ENCODE peak calls at places on chromosomes 4 and X, in nine cellular contexts. J is neural progenitor cell, O is cardiac fibroblast, V is right lobe of liver, K is kidney, R is HL-60, S is psoas muscle, E is left lung, H is GM06990. P is an unnamed sample.

GRCh38 chr4:109908741-109909140 is 3.9 kb upstream of the EGF start:
- DNase-seq in V (no peak), H (no peak), K (no peak), R (no peak), E (no peak), S (no peak), J (no peak), O (no peak), P (no peak)

GRCh38 chr4:176334066-176334465 is 14.3 kb downstream of the SPCS3 start:
- DNase-seq in V (no peak), J (no peak), E (no peak), K (no peak), R (no peak), O (no peak), S (no peak), H (no peak), P (no peak)

GRCh38 chr4:48342559-48342878 is 1.2 kb downstream of the SLAIN2 start:
- DNase-seq in H (no peak), S (no peak), J (no peak), V (no peak), K (no peak), R (no peak), O (peak), E (peak), P (no peak)

GRCh38 chr4:82467442-82467841 is 37.1 kb downstream of the ENOPH1 start:
- DNase-seq in S (no peak), O (peak), H (no peak), R (no peak), J (no peak), V (no peak), K (no peak), E (no peak), P (no peak)

GRCh38 chr4:67131224-67131623 is 414.1 kb downstream of the CENPC start:
- DNase-seq in E (no peak), V (no peak), R (no peak), J (no peak), O (peak), S (no peak), K (no peak), H (peak), P (no peak)

GRCh38 chr4:112426416-112426815 is 89.6 kb downstream of the NEUROG2 start:
- DNase-seq in V (no peak), E (no peak), R (no peak), H (no peak), K (no peak), J (no peak), S (no peak), O (no peak), P (no peak)

GRCh38 chr4:185039508-185040273 is 21.4 kb downstream of the HELT start:
- DNase-seq in J (peak), S (no peak), H (peak), E (no peak), R (peak), O (peak), V (no peak), K (no peak), P (no peak)

GRCh38 chr4:23877758-23878229 is 12.1 kb downstream of the PPARGC1A start:
- DNase-seq in J (no peak), H (no peak), S (no peak), O (peak), E (no peak), R (no peak), K (no peak), V (peak), P (no peak)

GRCh38 chrX:129529685-129530281 is 6.5 kb upstream of the SMARCA1 start:
- DNase-seq in R (no peak), O (peak), V (no peak), K (no peak), J (no peak), S (no peak), H (no peak), E (no peak), P (no peak)

GRCh38 chrX:42127563-42127962 is 204.2 kb upstream of the CASK start:
- DNase-seq in J (no peak), E (no peak), R (no peak), K (no peak), S (no peak), H (no peak), V (no peak), O (no peak), P (no peak)

GRCh38 chr4:3114377-3114776 is 39.9 kb downstream of the HTT start:
- DNase-seq in S (no peak), O (peak), R (no peak), V (no peak), J (no peak), E (no peak), H (no peak), K (no peak), P (no peak)

GRCh38 chrX:103428525-103428924 is 52.2 kb downstream of the BEX3 start:
- DNase-seq in J (no peak), K (no peak), S (no peak), E (no peak), R (no peak), V (no peak), H (no peak), O (no peak), P (no peak)

GRCh38 chrX:117987376-117987775 is 129.2 kb downstream of the KLHL13 start:
- DNase-seq in J (no peak), E (no peak), O (no peak), H (no peak), K (no peak), V (no peak), S (no peak), R (no peak), P (no peak)

GRCh38 chr4:621296-622070 is 3.9 kb upstream of the PDE6B start:
- DNase-seq in H (no peak), V (no peak), S (no peak), K (no peak), E (peak), J (no peak), R (no peak), O (no peak), P (peak)

GRCh38 chr4:94577136-94577535 is 125.4 kb downstream of the PDLIM5 start:
- DNase-seq in R (no peak), V (no peak), S (no peak), K (peak), O (peak), E (no peak), J (peak), H (no peak), P (no peak)

GRCh38 chr4:102454981-102455690 is 46.0 kb upstream of the NFKB1 start:
- DNase-seq in S (no peak), J (no peak), H (no peak), R (no peak), E (no peak), V (no peak), K (peak), O (no peak), P (no peak)

GRCh38 chr4:184383497-184384055 is 90.8 kb downstream of the IRF2 start:
- DNase-seq in K (no peak), O (peak), S (no peak), E (no peak), V (no peak), R (no peak), H (no peak), J (no peak), P (no peak)

GRCh38 chrX:37998586-37999267 is 7.6 kb upstream of the SYTL5 start:
- DNase-seq in O (peak), J (no peak), K (no peak), H (no peak), E (no peak), S (no peak), R (no peak), V (no peak), P (no peak)

GRCh38 chrX:130896816-130897508 is 6.0 kb downstream of the ENOX2 start:
- DNase-seq in H (no peak), O (peak), R (no peak), J (no peak), V (no peak), S (no peak), K (no peak), E (no peak), P (no peak)

GRCh38 chr4:109649872-109650271 is 53.4 kb downstream of the CASP6 start:
- DNase-seq in J (no peak), H (peak), O (no peak), E (no peak), S (no peak), V (no peak), R (no peak), K (no peak), P (no peak)

GRCh38 chrX:49263631-49264030 is 879 bp downstream of the FOXP3 start:
- DNase-seq in S (no peak), O (no peak), J (no peak), E (no peak), K (peak), R (no peak), V (no peak), H (no peak), P (peak)

GRCh38 chr4:111296466-111296865 is 673.6 kb upstream of the PITX2 start:
- DNase-seq in S (no peak), O (no peak), E (no peak), J (no peak), V (no peak), K (no peak), R (no peak), H (no peak), P (no peak)

GRCh38 chrX:24890677-24891076 is 125.1 kb downstream of the ARX start:
- DNase-seq in O (no peak), R (no peak), S (no peak), H (no peak), E (no peak), K (no peak), V (no peak), J (no peak), P (no peak)
- TF ChIP-seq CTCF in O (no peak), R (no peak), S (no peak), H (no peak), E (no peak), K (no peak), V (no peak), J (no peak), P (no peak)

DNA sequence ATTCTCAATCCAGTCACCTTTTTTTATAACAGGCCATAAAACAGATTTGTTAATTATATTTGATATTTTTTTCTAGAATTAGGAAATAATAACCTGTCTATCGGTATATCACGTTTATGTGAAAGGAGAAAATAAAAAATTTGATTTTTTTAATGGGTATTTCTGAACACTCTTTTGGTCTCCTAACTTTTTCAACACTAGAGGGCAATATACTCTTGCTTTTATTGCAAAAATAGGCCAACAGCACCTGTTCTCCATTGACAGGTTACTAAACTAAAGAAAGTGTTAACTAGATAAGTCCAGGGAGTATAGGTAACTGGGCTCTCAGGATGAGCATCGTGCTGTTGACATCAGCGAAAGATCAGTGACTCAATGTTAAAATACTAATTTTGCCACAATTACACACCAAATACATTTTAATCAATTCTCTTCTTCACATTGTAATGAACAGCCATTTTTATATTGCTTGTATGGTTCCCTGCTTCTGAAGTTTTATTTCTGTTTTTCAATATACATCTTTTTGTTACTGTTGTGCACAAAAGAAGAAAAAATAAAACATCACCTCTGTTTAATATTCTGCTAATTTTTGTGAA is 22.8 kb downstream of the NDST4 start:
- DNase-seq in O (peak), K (no peak), V (no peak), S (no peak), E (no peak), R (no peak), H (peak), J (peak), P (no peak)
- TF ChIP-seq CTCF in O (peak), K (peak), V (peak), S (peak), E (peak), R (no peak), H (peak), J (peak), P (peak)

DNA sequence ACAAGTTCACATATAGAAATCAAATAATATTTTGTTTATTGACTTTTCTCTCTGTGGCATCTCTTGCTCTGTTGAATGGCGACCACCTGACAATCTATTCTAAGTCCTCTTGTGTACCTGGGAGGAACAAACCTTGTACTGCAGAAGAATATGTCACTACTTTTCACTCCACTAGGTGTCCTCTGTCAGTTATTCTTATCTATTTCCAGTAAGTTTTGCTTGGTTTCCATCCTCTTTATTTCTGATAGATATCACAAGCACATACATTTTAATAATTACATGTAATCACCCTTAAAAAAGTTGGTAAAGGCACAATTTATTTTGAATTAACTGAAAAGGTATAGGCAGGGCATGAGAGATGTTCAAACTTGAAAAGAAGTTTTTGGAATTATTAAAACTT is 238.4 kb downstream of the SNCA start:
- DNase-seq in J (peak), K (no peak), O (peak), S (no peak), E (no peak), R (no peak), H (no peak), V (no peak), P (no peak)
- TF ChIP-seq CTCF in J (peak), K (peak), O (no peak), S (no peak), E (no peak), R (no peak), H (peak), V (peak), P (peak)

GRCh38 chr4:189843392-189844009 is 97.2 kb upstream of the FRG1 start:
- DNase-seq in J (no peak), K (no peak), O (no peak), S (no peak), V (no peak), H (no peak), E (no peak), R (no peak), P (no peak)
- TF ChIP-seq CTCF in J (peak), K (no peak), O (no peak), S (no peak), V (no peak), H (no peak), E (no peak), R (no peak), P (no peak)

DNA sequence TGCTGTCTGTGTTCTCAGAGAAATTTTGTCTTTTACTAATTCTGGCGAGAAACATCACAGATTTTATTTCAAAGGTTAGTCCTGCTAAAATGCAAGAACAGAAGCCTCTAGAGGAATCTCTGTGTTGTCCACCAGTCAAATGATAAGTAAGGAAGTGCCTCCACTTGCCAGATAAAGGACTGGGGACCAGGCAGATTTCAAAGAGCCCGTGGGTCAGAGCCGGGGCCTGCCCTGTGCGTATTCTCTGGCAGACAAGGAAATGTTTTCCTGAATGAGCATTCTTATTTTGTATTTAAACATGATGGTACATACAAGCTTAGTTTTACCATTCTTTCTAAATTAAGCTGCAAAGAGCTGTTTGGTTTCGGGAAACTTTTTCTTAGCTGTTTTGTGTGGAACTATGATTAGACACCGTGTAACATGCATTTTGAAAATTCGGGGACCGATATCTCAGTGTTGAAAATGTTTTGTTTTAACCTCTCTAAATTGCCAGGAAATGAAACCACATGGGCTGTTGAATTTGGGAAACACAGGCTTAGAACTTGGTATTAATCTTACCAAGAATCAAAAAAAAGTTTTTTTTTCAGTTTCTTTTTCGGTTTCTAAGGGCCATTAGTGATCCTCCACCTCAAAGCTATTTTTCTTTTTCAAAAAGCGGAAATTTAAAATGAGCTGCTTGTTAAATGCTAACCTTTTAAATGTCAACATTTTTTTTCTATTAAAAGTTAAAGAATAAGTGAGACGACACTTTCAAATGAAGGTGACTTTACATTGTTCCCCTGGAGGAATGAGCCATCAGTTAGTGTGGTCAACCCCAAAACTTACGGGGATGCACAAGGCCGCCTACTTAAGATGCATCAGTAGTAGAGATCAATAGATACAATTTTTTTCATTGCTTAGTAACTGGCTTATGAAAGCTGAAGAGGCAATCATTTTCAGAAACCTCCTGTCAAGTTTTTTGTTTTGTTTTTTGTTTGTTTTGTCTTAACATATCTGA is 89.6 kb upstream of the MTM1 start:
- DNase-seq in S (no peak), H (no peak), E (no peak), J (no peak), R (no peak), K (no peak), V (no peak), O (no peak), P (no peak)
- TF ChIP-seq CTCF in S (no peak), H (no peak), E (no peak), J (no peak), R (no peak), K (no peak), V (no peak), O (no peak), P (no peak)

DNA sequence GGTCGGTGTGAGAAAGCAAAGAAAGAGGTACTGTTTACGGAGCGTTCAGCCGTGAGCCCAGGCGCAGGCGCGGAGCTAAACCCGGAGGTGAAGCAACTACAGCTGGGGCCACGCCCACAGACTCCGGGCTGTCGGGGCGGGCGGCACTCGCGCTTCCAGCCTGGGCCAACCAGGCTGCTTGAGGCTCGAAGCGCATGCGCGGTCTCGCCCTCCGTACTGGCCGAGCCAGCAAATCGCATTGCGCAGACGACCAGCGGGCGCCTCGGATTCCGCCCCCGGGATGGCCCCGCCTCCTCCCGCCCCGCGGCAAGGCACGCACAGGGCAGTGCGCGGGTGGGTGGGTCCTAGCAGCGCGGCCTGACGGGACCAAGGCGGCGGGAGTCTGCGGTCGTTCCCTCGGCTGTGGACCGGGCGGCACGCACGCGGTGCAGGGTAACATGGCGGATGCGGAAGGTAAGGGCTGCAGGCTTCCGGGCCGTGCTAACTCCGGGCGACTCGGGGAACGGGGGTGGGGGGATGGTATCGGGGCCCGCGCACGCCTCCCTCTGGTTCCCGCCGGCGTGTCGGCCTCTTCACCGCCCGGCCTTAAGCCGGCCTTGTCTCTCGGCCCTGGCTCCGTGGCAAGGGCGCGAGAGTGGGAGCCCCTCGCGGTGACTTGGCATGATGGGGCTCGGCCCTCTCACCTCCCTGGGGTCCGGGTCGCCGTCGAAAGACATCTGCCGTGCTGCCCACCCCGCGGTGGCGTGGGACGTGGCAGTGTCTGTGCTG is at the start of gene DKC1:
- DNase-seq in J (peak), O (peak), S (peak), K (peak), V (peak), H (peak), R (peak), E (peak), P (peak)
- TF ChIP-seq CTCF in J (peak), O (no peak), S (no peak), K (no peak), V (no peak), H (no peak), R (no peak), E (no peak), P (peak)

DNA sequence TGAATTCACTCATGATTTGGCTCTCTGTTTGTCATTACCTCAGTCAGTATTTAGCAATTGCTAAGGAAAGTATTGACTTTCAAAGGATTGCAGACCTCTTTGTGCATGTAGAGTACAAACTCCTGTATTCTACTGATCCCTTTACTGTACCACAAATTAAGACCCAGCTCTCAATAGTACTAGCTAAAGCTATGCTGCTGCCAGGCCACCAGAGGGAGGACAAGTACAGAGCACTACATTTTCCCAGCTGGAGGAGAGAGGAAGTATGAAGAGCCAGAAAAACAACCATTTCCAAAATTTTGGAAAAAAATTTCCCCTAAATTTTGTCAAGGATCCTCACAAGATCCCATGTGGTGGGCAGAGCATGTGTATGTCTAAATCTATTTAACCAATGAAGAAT is 175.0 kb upstream of the MTMR8 start:
- DNase-seq in S (no peak), E (no peak), J (peak), O (peak), H (no peak), K (no peak), R (no peak), V (no peak), P (no peak)
- TF ChIP-seq CTCF in S (no peak), E (no peak), J (peak), O (peak), H (no peak), K (no peak), R (no peak), V (peak), P (peak)

DNA sequence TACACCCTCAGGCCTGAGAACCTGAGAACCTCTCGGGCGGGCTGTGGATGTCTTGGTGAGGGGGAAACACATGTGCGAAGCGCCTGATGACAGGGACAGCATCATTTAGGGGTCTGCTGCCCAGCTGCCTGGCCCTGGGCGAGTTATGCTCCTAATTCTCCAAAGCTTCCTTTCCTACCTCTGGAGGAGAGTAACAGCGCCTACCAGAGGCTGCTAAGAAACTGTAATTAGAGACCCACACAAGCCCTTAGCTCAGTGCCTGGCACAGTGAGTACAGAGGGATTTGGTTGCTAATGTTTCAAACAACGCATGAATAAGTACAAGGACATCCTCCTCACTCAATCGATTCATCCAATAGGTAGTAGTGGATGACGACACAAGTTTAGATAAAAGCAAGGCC is 40.4 kb downstream of the BCOR start:
- DNase-seq in O (no peak), J (peak), R (no peak), E (no peak), H (no peak), K (no peak), S (no peak), V (no peak), P (peak)
- TF ChIP-seq CTCF in O (no peak), J (peak), R (no peak), E (no peak), H (peak), K (no peak), S (no peak), V (no peak), P (no peak)